ENCODE peak calls at places on chromosomes 11 and 22, in nine cellular contexts. Q is DND-41, R is HCT116, Z is neural progenitor cell, F is A673, K is GM23248, Y is endothelial cell of umbilical vein, U is PC-9, X is HepG2. N is an unnamed sample.
A peak's percentile ranks its signal among the peaks of the same experiment; 100 is the strongest.

GRCh38 chr11:10728154-10728553 is 22.9 kb upstream of the CTR9 start:
- DNase-seq in K (peak; percentile 10), Z (no peak), R (no peak), F (no peak), X (no peak), Y (no peak), U (no peak), Q (no peak), N (no peak)

GRCh38 chr11:126725043-126725442 is 275.5 kb downstream of the KIRREL3 start:
- DNase-seq in Q (no peak), Y (no peak), U (no peak), X (no peak), F (no peak), K (no peak), Z (no peak), R (no peak), N (no peak)

GRCh38 chr11:9231848-9232177 is 33.3 kb downstream of the DENND5A start:
- DNase-seq in Z (no peak), R (no peak), U (no peak), Y (peak; percentile 86), F (no peak), Q (no peak), K (peak; percentile 60), X (no peak), N (peak; percentile 70)

GRCh38 chr22:40218723-40219294 is 41.1 kb downstream of the TNRC6B start:
- DNase-seq in Y (no peak), X (peak; percentile 78), Q (no peak), Z (peak; percentile 28), F (no peak), R (no peak), K (no peak), U (no peak), N (no peak)

GRCh38 chr11:13184295-13184794 is 93.2 kb upstream of the BMAL1 start:
- DNase-seq in X (no peak), Q (no peak), Y (no peak), U (no peak), K (no peak), Z (no peak), F (no peak), R (no peak), N (no peak)

GRCh38 chr22:24542641-24543040 is 12.3 kb downstream of the GUCD1 start:
- DNase-seq in Q (no peak), U (no peak), F (no peak), X (no peak), K (no peak), Y (no peak), Z (no peak), R (no peak), N (no peak)

GRCh38 chr11:18243783-18244362 is 4.6 kb downstream of the SAA2 start:
- DNase-seq in X (peak; percentile 52), Z (peak; percentile 80), F (peak; percentile 75), Q (peak; percentile 68), R (peak; percentile 63), Y (peak; percentile 65), U (peak; percentile 66), K (peak; percentile 79), N (peak; percentile 44)

GRCh38 chr11:13150487-13150886 is 127.1 kb upstream of the BMAL1 start:
- DNase-seq in Q (no peak), U (no peak), Z (no peak), K (no peak), Y (no peak), F (no peak), X (no peak), R (no peak), N (no peak)

GRCh38 chr11:10350341-10350740 is 45.5 kb downstream of the ADM start:
- DNase-seq in U (peak; percentile 57), R (peak; percentile 80), K (peak; percentile 56), Q (no peak), Y (no peak), X (peak; percentile 77), F (no peak), Z (no peak), N (peak; percentile 85)

GRCh38 chr11:62545437-62546243 is 966 bp downstream of the AHNAK start:
- DNase-seq in F (peak; percentile 97), U (peak; percentile 99), Y (peak; percentile 88), Q (peak; percentile 52), K (peak; percentile 91), R (peak; percentile 75), X (peak; percentile 86), Z (peak; percentile 87), N (peak; percentile 89)

GRCh38 chr11:106001304-106002012 is 20.6 kb downstream of the MSANTD4 start:
- DNase-seq in U (no peak), Q (no peak), Z (no peak), K (peak; percentile 3), Y (no peak), F (no peak), X (no peak), R (no peak), N (no peak)

GRCh38 chr22:27918351-27919221 is 470 bp downstream of the PITPNB start:
- DNase-seq in R (no peak), U (peak; percentile 47), Z (peak; percentile 80), F (peak; percentile 80), Y (peak; percentile 63), Q (peak; percentile 71), X (peak; percentile 13), K (peak; percentile 71), N (peak; percentile 49)

GRCh38 chr11:115872418-115872817 is 368.2 kb upstream of the CADM1 start:
- DNase-seq in Q (no peak), X (no peak), K (no peak), U (no peak), Z (no peak), R (no peak), Y (no peak), F (no peak), N (no peak)

GRCh38 chr22:49210606-49211005 is 617.1 kb downstream of the BRD1 start:
- DNase-seq in K (no peak), Z (no peak), U (no peak), Q (no peak), R (no peak), X (no peak), Y (no peak), F (no peak), N (no peak)

GRCh38 chr11:47986219-47986618 is 5.9 kb downstream of the PTPRJ start:
- DNase-seq in Y (no peak), Q (no peak), R (no peak), X (no peak), U (no peak), K (no peak), F (no peak), Z (no peak), N (no peak)

GRCh38 chr22:32964411-32965057 is 93.6 kb downstream of the SYN3 start:
- DNase-seq in R (no peak), Q (no peak), Y (no peak), U (no peak), F (no peak), X (no peak), Z (no peak), K (no peak), N (no peak)

GRCh38 chr22:32967285-32968101 is 90.7 kb downstream of the SYN3 start:
- DNase-seq in K (no peak), R (no peak), F (no peak), X (peak; percentile 93), Y (no peak), Z (no peak), Q (no peak), U (no peak), N (no peak)

GRCh38 chr22:32971252-32971651 is 86.9 kb downstream of the SYN3 start:
- DNase-seq in K (no peak), Y (no peak), Q (no peak), U (no peak), F (no peak), X (no peak), Z (no peak), R (no peak), N (no peak)

DNA sequence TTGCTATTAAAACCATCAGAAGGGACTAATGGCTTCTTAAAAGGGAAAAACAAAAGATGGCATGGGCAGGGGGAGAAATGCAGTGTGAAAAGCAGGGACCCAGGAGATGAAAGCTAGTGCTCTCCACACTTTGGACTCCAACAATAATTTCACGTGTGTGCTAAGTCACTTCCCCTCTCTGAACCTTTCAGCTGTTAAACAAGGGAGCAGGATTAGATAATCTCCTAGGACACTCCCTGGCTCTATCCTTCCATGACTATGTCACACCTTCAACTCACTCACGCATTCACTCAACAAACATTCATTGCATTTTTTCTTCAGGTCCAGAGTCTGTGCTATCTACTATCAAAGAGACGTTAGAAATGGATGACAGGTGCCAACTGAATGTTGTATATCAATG is 88.7 kb downstream of the SYN3 start:
- DNase-seq in F (no peak), R (no peak), X (peak; percentile 63), K (no peak), Q (no peak), U (no peak), Z (no peak), Y (no peak), N (no peak)
- H3K36me3 ChIP-seq in F (no peaks in the 10 kb centered on the region), R (no peaks in the 10 kb centered on the region), X (no peaks in the 10 kb centered on the region), K (no peaks in the 10 kb centered on the region), Q (no peaks in the 10 kb centered on the region), U (no peaks in the 10 kb centered on the region), Z (no peaks in the 10 kb centered on the region), Y (no peaks in the 10 kb centered on the region), N (no peaks in the 10 kb centered on the region)

GRCh38 chr22:33715626-33716025 is 204.7 kb downstream of the LARGE1 start:
- DNase-seq in F (no peak), U (no peak), R (no peak), K (no peak), Z (no peak), Q (no peak), X (no peak), Y (no peak), N (no peak)
- TF ChIP-seq EZH2 in F (no peak), U (no peak), R (no peak), K (no peak), Z (no peak), Q (no peak), X (no peak), Y (no peak), N (no peak)

GRCh38 chr11:65391007-65391406 is 4.6 kb downstream of the FRMD8 start:
- DNase-seq in F (peak; percentile 69), Y (peak; percentile 32), Z (peak; percentile 42), X (no peak), K (peak; percentile 67), R (no peak), U (no peak), Q (no peak), N (peak; percentile 13)
- H3K36me3 ChIP-seq in F (peaks cover 21% of the 10 kb centered on the region), Y (peaks cover 6% of the 10 kb centered on the region), Z (no peaks in the 10 kb centered on the region), X (peaks cover 9% of the 10 kb centered on the region), K (peaks cover 4% of the 10 kb centered on the region), R (peaks cover 18% of the 10 kb centered on the region), U (no peaks in the 10 kb centered on the region), Q (peaks cover 68% of the 10 kb centered on the region), N (peaks cover 6% of the 10 kb centered on the region)

GRCh38 chr22:19525666-19526065 is 1.5 kb upstream of the CLDN5 start:
- DNase-seq in U (no peak), Q (no peak), K (no peak), Z (no peak), X (no peak), Y (no peak), R (no peak), F (no peak), N (no peak)

GRCh38 chr22:19522881-19523239 is 1.4 kb downstream of the CLDN5 start:
- DNase-seq in X (no peak), Q (no peak), Y (no peak), U (no peak), Z (no peak), K (no peak), R (no peak), F (no peak), N (no peak)

GRCh38 chr22:19525116-19525660 is 978 bp upstream of the CLDN5 start:
- DNase-seq in X (no peak), U (no peak), Y (peak; percentile 28), Q (no peak), K (no peak), R (no peak), F (no peak), Z (no peak), N (no peak)

GRCh38 chr22:19523240-19524169 is 705 bp downstream of the CLDN5 start:
- DNase-seq in Z (peak; percentile 79), U (no peak), R (no peak), K (peak; percentile 44), F (peak; percentile 34), Q (no peak), X (no peak), Y (peak; percentile 60), N (peak; percentile 26)

GRCh38 chr22:19524170-19525115 is at the start of gene CLDN5:
- DNase-seq in R (no peak), K (peak; percentile 23), Z (peak; percentile 75), X (no peak), F (peak; percentile 53), U (no peak), Y (peak; percentile 91), Q (no peak), N (no peak)
- TF ChIP-seq EZH2 in R (no peak), K (peak; percentile 45), Z (no peak), X (no peak), F (no peak), U (no peak), Y (no peak), Q (no peak), N (peak; percentile 61)

N was measured in astrocyte.